ENCODE peak calls at places on chromosomes 1 and 21, in five cellular contexts. T is epithelial cell of esophagus, X is thoracic aorta, H is mammary epithelial cell, J is HFF-Myc. U is an unnamed sample.

GRCh38 chr21:35025206-35026152 is 23.6 kb downstream of the RUNX1 start:
- DNase-seq in X (no peak), J (no peak), T (no peak), H (no peak), U (no peak)

GRCh38 chr1:115922806-115923205 is 53.5 kb upstream of the SLC22A15 start:
- DNase-seq in X (no peak), J (no peak), H (no peak), T (no peak), U (no peak)

GRCh38 chr1:211551628-211552465 is 27.1 kb downstream of the SLC30A1 start:
- DNase-seq in X (no peak), T (peak), H (peak), J (no peak), U (peak)

GRCh38 chr1:41108696-41109284 is 87.3 kb upstream of the SLFNL1 start:
- DNase-seq in X (no peak), T (peak), H (peak), J (no peak), U (no peak)

GRCh38 chr1:240492832-240493440 is 119.0 kb downstream of the GREM2 start:
- DNase-seq in J (no peak), T (peak), H (no peak), X (no peak), U (no peak)

GRCh38 chr21:8998946-8999681 is 1522.3 kb upstream of the TPTE start:
- DNase-seq in J (no peak), T (no peak), H (no peak), X (no peak), U (no peak)

GRCh38 chr1:11606775-11607174 is 47.5 kb downstream of the FBXO2 start:
- DNase-seq in T (no peak), H (no peak), X (no peak), J (no peak), U (no peak)

GRCh38 chr21:30676737-30677136 is 34.1 kb downstream of the KRTAP20-3 start:
- DNase-seq in J (no peak), T (peak), H (peak), X (no peak), U (no peak)

GRCh38 chr21:32403201-32403701 is 9.3 kb upstream of the EVA1C start:
- DNase-seq in H (peak), J (peak), T (peak), X (no peak), U (no peak)

GRCh38 chr1:4698911-4699310 is 44.5 kb downstream of the AJAP1 start:
- DNase-seq in H (no peak), T (no peak), X (no peak), J (no peak), U (no peak)

GRCh38 chr1:112393634-112393976 is 2.4 kb upstream of the CTTNBP2NL start:
- DNase-seq in T (peak), J (no peak), X (no peak), H (no peak), U (no peak)

GRCh38 chr1:204599596-204599995 is 83.4 kb downstream of the MDM4 start:
- DNase-seq in T (peak), H (no peak), J (no peak), X (no peak), U (no peak)

GRCh38 chr1:247386695-247387094 is 29.3 kb upstream of the NLRP3 start:
- DNase-seq in J (no peak), X (no peak), H (peak), T (peak), U (no peak)

GRCh38 chr1:22739648-22740385 is 29.2 kb downstream of the EPHB2 start:
- DNase-seq in J (peak), H (no peak), X (peak), T (peak), U (peak)

GRCh38 chr1:160522622-160523345 is at the start of gene SLAMF6:
- DNase-seq in X (no peak), H (no peak), J (no peak), T (no peak), U (no peak)

GRCh38 chr1:232943679-232944252 is 6.6 kb upstream of the NTPCR start:
- DNase-seq in T (no peak), J (no peak), H (no peak), X (no peak), U (no peak)

GRCh38 chr1:26237230-26237966 is 3.4 kb downstream of the CEP85 start:
- DNase-seq in X (no peak), H (peak), J (no peak), T (peak), U (no peak)

GRCh38 chr1:6603424-6603850 is 768 bp upstream of the KLHL21 start:
- DNase-seq in T (peak), J (peak), X (no peak), H (no peak), U (no peak)

GRCh38 chr1:246597340-246597739 is 31.1 kb downstream of the CNST start:
- DNase-seq in X (peak), T (peak), H (peak), J (peak), U (peak)

GRCh38 chr1:30746212-30747027 is 11.2 kb downstream of the LAPTM5 start:
- DNase-seq in H (no peak), T (no peak), X (no peak), J (no peak), U (no peak)

GRCh38 chr1:214019499-214019898 is 31.7 kb downstream of the PROX1 start:
- DNase-seq in X (no peak), T (no peak), J (no peak), H (no peak), U (no peak)

GRCh38 chr1:62294211-62294610 is 25.0 kb downstream of the KANK4 start:
- DNase-seq in T (peak), X (no peak), J (no peak), H (no peak), U (no peak)

GRCh38 chr1:201713093-201713810 is 115.7 kb upstream of the IPO9 start:
- DNase-seq in X (peak), J (peak), T (peak), H (peak), U (peak)

GRCh38 chr1:216310776-216311175 is 112.5 kb downstream of the USH2A start:
- DNase-seq in J (peak), H (peak), T (peak), X (no peak), U (no peak)

GRCh38 chr21:45094412-45094811 is 20.0 kb downstream of the ADARB1 start:
- DNase-seq in H (no peak), X (no peak), T (no peak), J (no peak), U (no peak)

GRCh38 chr21:35046880-35047229 is 2.2 kb downstream of the RUNX1 start:
- DNase-seq in H (no peak), T (no peak), J (peak), X (no peak), U (no peak)

GRCh38 chr1:229563701-229564100 is 5.2 kb upstream of the ABCB10 start:
- DNase-seq in T (no peak), H (no peak), X (no peak), J (no peak), U (no peak)

GRCh38 chr1:112529301-112529700 is 20.5 kb downstream of the WNT2B start:
- DNase-seq in X (no peak), J (no peak), H (peak), T (peak), U (no peak)

GRCh38 chr21:43884012-43884860 is 19.2 kb downstream of the AGPAT3 start:
- DNase-seq in T (peak), H (peak), J (no peak), X (no peak), U (no peak)

GRCh38 chr1:202953412-202953811 is 4.7 kb downstream of the ADIPOR1 start:
- DNase-seq in H (no peak), X (no peak), T (no peak), J (no peak), U (no peak)

GRCh38 chr1:202957733-202958543 is at the start of gene ADIPOR1:
- DNase-seq in J (no peak), H (peak), X (peak), T (peak), U (peak)

GRCh38 chr1:202951437-202951836 is 6.7 kb downstream of the ADIPOR1 start:
- DNase-seq in T (no peak), X (no peak), J (no peak), H (no peak), U (no peak)

GRCh38 chr1:202952818-202953217 is 5.3 kb downstream of the ADIPOR1 start:
- DNase-seq in T (peak), X (no peak), J (no peak), H (peak), U (peak)

GRCh38 chr1:202954057-202954745 is 3.9 kb downstream of the ADIPOR1 start:
- DNase-seq in X (no peak), H (no peak), T (peak), J (no peak), U (no peak)
- H3K4me3 ChIP-seq in X (no peak), H (no peak), T (no peak), J (no peak), U (no peak)

GRCh38 chr1:9715536-9716226 is 64.2 kb downstream of the PIK3CD start:
- DNase-seq in X (no peak), J (no peak), H (no peak), T (no peak), U (no peak)

GRCh38 chr1:9718006-9718680 is 66.6 kb downstream of the PIK3CD start:
- DNase-seq in J (no peak), H (no peak), T (no peak), X (no peak), U (no peak)

GRCh38 chr1:9714257-9714718 is 62.8 kb downstream of the PIK3CD start:
- DNase-seq in X (no peak), H (no peak), T (no peak), J (no peak), U (no peak)

GRCh38 chr1:9717193-9718005 is 65.9 kb downstream of the PIK3CD start:
- DNase-seq in J (no peak), T (no peak), X (no peak), H (no peak), U (no peak)

DNA sequence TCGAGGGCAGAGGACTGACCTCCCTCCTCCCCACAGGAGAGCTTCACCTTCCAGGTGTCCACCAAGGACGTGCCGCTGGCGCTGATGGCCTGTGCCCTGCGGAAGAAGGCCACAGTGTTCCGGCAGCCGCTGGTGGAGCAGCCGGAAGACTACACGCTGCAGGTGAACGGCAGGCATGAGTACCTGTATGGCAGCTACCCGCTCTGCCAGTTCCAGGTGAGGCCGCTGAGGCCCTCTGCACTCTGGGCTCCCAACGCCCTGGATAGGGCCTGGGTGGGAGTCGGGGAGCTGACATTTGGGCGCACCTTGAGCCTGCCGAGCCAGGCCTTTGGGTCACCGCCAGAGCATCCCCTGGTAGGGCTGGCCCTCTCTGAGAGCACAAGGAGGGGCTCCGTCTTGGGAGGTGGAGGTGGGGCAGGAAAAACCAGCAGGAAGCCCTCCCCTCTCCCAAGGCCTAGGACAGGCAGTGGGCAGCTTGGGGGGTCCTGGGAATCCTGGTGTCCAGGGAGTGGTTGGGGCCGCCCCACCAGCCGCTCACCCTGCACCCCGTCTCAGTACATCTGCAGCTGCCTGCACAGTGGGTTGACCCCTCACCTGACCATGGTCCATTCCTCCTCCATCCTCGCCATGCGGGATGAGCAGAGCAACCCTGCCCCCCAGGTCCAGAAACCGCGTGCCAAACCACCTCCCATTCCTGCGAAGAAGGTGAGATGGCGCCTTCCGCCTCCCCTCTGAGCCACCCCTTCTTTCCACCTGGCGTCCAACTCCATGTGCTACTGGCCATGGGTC is 65.1 kb downstream of the PIK3CD start:
- DNase-seq in J (no peak), X (no peak), H (no peak), T (no peak), U (no peak)
- H3K4me3 ChIP-seq in J (no peak), X (peak), H (no peak), T (no peak), U (no peak)

GRCh38 chr1:156389311-156389710 is 20.3 kb downstream of the RHBG start:
- DNase-seq in X (no peak), H (no peak), T (no peak), J (no peak), U (no peak)

GRCh38 chr1:156387899-156388813 is 19.1 kb downstream of the RHBG start:
- DNase-seq in J (no peak), X (no peak), H (no peak), T (no peak), U (no peak)

GRCh38 chr1:156386949-156387898 is 18.2 kb downstream of the RHBG start:
- DNase-seq in T (no peak), X (no peak), H (no peak), J (no peak), U (no peak)

GRCh38 chr1:156390409-156391144 is 21.6 kb downstream of the RHBG start:
- DNase-seq in H (no peak), T (no peak), J (no peak), X (no peak), U (no peak)

GRCh38 chr1:156388814-156389137 is 19.8 kb downstream of the RHBG start:
- DNase-seq in T (no peak), H (no peak), X (no peak), J (no peak), U (no peak)
- H3K4me3 ChIP-seq in T (no peak), H (no peak), X (no peak), J (no peak), U (no peak)

GRCh38 chr21:37208056-37208705 is 59.0 kb downstream of the VPS26C start:
- DNase-seq in T (peak), X (peak), H (no peak), J (no peak), U (no peak)
- H3K4me3 ChIP-seq in T (no peak), X (peak), H (no peak), J (no peak), U (no peak)

GRCh38 chr1:1033731-1034437 is 14.0 kb downstream of the AGRN start:
- DNase-seq in X (no peak), H (no peak), T (no peak), J (no peak), U (no peak)

GRCh38 chr1:1034438-1034759 is 14.5 kb downstream of the AGRN start:
- DNase-seq in H (no peak), X (no peak), J (no peak), T (no peak), U (no peak)

GRCh38 chr1:1032428-1032827 is 12.5 kb downstream of the AGRN start:
- DNase-seq in J (no peak), H (no peak), X (no peak), T (no peak), U (no peak)

GRCh38 chr1:1031659-1032245 is 11.8 kb downstream of the AGRN start:
- DNase-seq in X (no peak), H (no peak), J (no peak), T (no peak), U (no peak)

GRCh38 chr1:1033009-1033587 is 13.2 kb downstream of the AGRN start:
- DNase-seq in T (peak), X (no peak), J (peak), H (no peak), U (no peak)
- H3K4me3 ChIP-seq in T (peak), X (peak), J (no peak), H (no peak), U (peak)

GRCh38 chr1:58754683-58755467 is 29.0 kb downstream of the JUN start:
- DNase-seq in J (no peak), H (no peak), T (no peak), X (no peak), U (no peak)
- H3K4me3 ChIP-seq in J (no peak), H (no peak), T (no peak), X (peak), U (no peak)

GRCh38 chr1:54564312-54565112 is 16.5 kb downstream of the ACOT11 start:
- DNase-seq in J (no peak), X (no peak), H (no peak), T (peak), U (no peak)
- H3K4me3 ChIP-seq in J (no peak), X (no peak), H (peak), T (no peak), U (no peak)

U was measured in AG09309.